ENCODE peak calls at places on chromosomes 13 and 19, in four cellular contexts. B is OCI-LY7, F is psoas muscle, P is transverse colon. A is an unnamed sample.

GRCh38 chr13:108962652-108963051 is 333.2 kb downstream of the MYO16 start:
- DNase-seq in B (no peak), F (no peak), P (no peak), A (no peak)

GRCh38 chr13:97522243-97522642 is 88.3 kb downstream of the RAP2A start:
- DNase-seq in B (no peak), F (no peak), P (no peak), A (no peak)

GRCh38 chr19:49861127-49861526 is 6.2 kb downstream of the PNKP start:
- DNase-seq in B (no peak), F (no peak), P (peak; percentile 67), A (no peak)

GRCh38 chr19:8545743-8546142 is 31.5 kb downstream of the MYO1F start:
- DNase-seq in B (no peak), F (no peak), P (no peak), A (no peak)

GRCh38 chr19:10699650-10700335 is 1.4 kb upstream of the QTRT1 start:
- DNase-seq in B (peak; percentile 85), F (no peak), P (peak; percentile 70), A (no peak)

GRCh38 chr13:110831437-110832204 is 83.2 kb downstream of the ANKRD10 start:
- DNase-seq in B (no peak), F (no peak), P (no peak), A (no peak)

GRCh38 chr19:11769995-11770394 is 3.2 kb downstream of the ZNF441 start:
- DNase-seq in B (no peak), F (no peak), P (no peak), A (no peak)

GRCh38 chr13:29301027-29301426 is 294.5 kb downstream of the SLC7A1 start:
- DNase-seq in B (no peak), F (no peak), P (no peak), A (no peak)

GRCh38 chr13:27404680-27405079 is 19.7 kb upstream of the GTF3A start:
- DNase-seq in B (no peak), F (no peak), P (peak; percentile 77), A (no peak)

GRCh38 chr19:43526884-43527859 is at the start of gene ETHE1:
- DNase-seq in B (peak; percentile 42), F (peak; percentile 87), P (peak; percentile 92), A (peak; percentile 63)

GRCh38 chr19:49851456-49852259 is 699 bp downstream of the PTOV1 start:
- DNase-seq in B (peak; percentile 62), F (no peak), P (no peak), A (no peak)

GRCh38 chr19:33235269-33235995 is 9.8 kb upstream of the SLC7A10 start:
- DNase-seq in B (peak; percentile 68), F (peak; percentile 76), P (peak; percentile 87), A (peak; percentile 61)

GRCh38 chr19:17968376-17968775 is 1.5 kb downstream of the KCNN1 start:
- DNase-seq in B (no peak), F (no peak), P (no peak), A (no peak)
- H3K4me3 ChIP-seq in B (no peak overlapping the region), F (no peak overlapping the region), P (no peak overlapping the region), A (no peak overlapping the region)

GRCh38 chr19:52139291-52140076 is at the start of gene ZNF616:
- DNase-seq in B (peak; percentile 95), F (peak; percentile 98), P (peak; percentile 99), A (peak; percentile 95)
- H3K9me3 ChIP-seq in B (no peaks in the 10 kb centered on the region), F (peaks cover 4% of the 10 kb centered on the region), P (no peaks in the 10 kb centered on the region), A (no peaks in the 10 kb centered on the region)

GRCh38 chr19:17263712-17264640 is 569 bp downstream of the USHBP1 start:
- DNase-seq in B (no peak), F (no peak), P (no peak), A (no peak)
- H3K4me3 ChIP-seq in B (peak overlapping the region; percentile 21), F (peak overlapping the region; percentile 52), P (no peak overlapping the region), A (peak overlapping the region; percentile 37)

GRCh38 chr19:23381114-23381513 is 14.2 kb downstream of the ZNF91 start:
- DNase-seq in B (no peak), F (no peak), P (no peak), A (no peak)
- H3K9me3 ChIP-seq in B (peaks cover 64% of the 10 kb centered on the region), F (peaks cover 74% of the 10 kb centered on the region), P (peaks cover 68% of the 10 kb centered on the region), A (peaks cover 47% of the 10 kb centered on the region)

A was measured in breast epithelium.